ENCODE peak calls at places on chromosomes 12 and 14, in four cellular contexts. R is central memory CD8-positive, alpha-beta T cell; W is KG1; O is LoVo. A is an unnamed sample.

GRCh38 chr12:3727877-3728632 is 24.9 kb downstream of the CRACR2A start:
- DNase-seq in R (peak; percentile 22), W (no peak), O (no peak), A (peak; percentile 36)

GRCh38 chr14:85333313-85333712 is 196.6 kb upstream of the FLRT2 start:
- DNase-seq in R (no peak), W (no peak), O (no peak), A (peak; percentile 75)

GRCh38 chr12:49388682-49389081 is 21.4 kb downstream of the SPATS2 start:
- DNase-seq in R (no peak), W (no peak), O (no peak), A (no peak)

GRCh38 chr12:109134186-109134917 is 18.0 kb downstream of the ACACB start:
- DNase-seq in R (no peak), W (no peak), O (no peak), A (peak; percentile 17)

GRCh38 chr12:79935021-79935623 is at the start of gene PPP1R12A:
- DNase-seq in R (peak; percentile 88), W (peak; percentile 42), O (peak; percentile 99), A (peak; percentile 98)

GRCh38 chr12:110534811-110535210 is 32.7 kb downstream of the RAD9B start:
- DNase-seq in R (no peak), W (no peak), O (no peak), A (no peak)

GRCh38 chr12:125128380-125128779 is 63.1 kb downstream of the AACS start:
- DNase-seq in R (no peak), W (no peak), O (no peak), A (no peak)

GRCh38 chr12:123671876-123672275 is 963 bp downstream of the TCTN2 start:
- DNase-seq in R (no peak), W (no peak), O (no peak), A (peak; percentile 57)

GRCh38 chr14:104264495-104265265 is 126.3 kb downstream of the KIF26A start:
- DNase-seq in R (peak; percentile 12), W (no peak), O (no peak), A (no peak)

GRCh38 chr14:21227981-21228380 is 41.3 kb downstream of the HNRNPC start:
- DNase-seq in R (no peak), W (no peak), O (no peak), A (no peak)

GRCh38 chr12:68863109-68863770 is 55.3 kb downstream of the MDM2 start:
- DNase-seq in R (no peak), W (no peak), O (no peak), A (no peak)

GRCh38 chr12:118748478-118749380 is 232.6 kb upstream of the SRRM4 start:
- DNase-seq in R (no peak), W (no peak), O (no peak), A (no peak)

GRCh38 chr14:32205554-32205953 is 2.5 kb upstream of the RNU6-8 start:
- DNase-seq in R (no peak), W (no peak), O (no peak), A (no peak)

GRCh38 chr14:84006643-84007137 is 1523.3 kb upstream of the FLRT2 start:
- DNase-seq in R (no peak), W (no peak), O (no peak), A (peak; percentile 1)

GRCh38 chr12:105280966-105281693 is 45.2 kb upstream of the APPL2 start:
- DNase-seq in R (no peak), W (no peak), O (peak; percentile 41), A (no peak)

GRCh38 chr12:1529862-1530591 is 64.4 kb downstream of the FBXL14 start:
- DNase-seq in R (no peak), W (no peak), O (no peak), A (no peak)

GRCh38 chr12:21416611-21417121 is 20.8 kb upstream of the PYROXD1 start:
- DNase-seq in R (no peak), W (no peak), O (no peak), A (peak; percentile 63)

GRCh38 chr14:65686761-65687160 is 274.2 kb downstream of the FUT8 start:
- DNase-seq in R (no peak), W (no peak), O (no peak), A (peak; percentile 1)

GRCh38 chr12:111635524-111635923 is 36.4 kb upstream of the ATXN2 start:
- DNase-seq in R (no peak), W (no peak), O (no peak), A (peak; percentile 71)

GRCh38 chr12:4118017-4118510 is 155.5 kb upstream of the CCND2 start:
- DNase-seq in R (no peak), W (peak; percentile 48), O (no peak), A (peak; percentile 84)

GRCh38 chr14:90644882-90645281 is 171.3 kb downstream of the TTC7B start:
- DNase-seq in R (no peak), W (no peak), O (no peak), A (peak; percentile 87)

GRCh38 chr12:10398168-10398567 is 8.3 kb upstream of the KLRK1 start:
- DNase-seq in R (no peak), W (no peak), O (no peak), A (no peak)

GRCh38 chr12:106133136-106134087 is 5.3 kb downstream of the NUAK1 start:
- DNase-seq in R (no peak), W (no peak), O (peak; percentile 23), A (no peak)

GRCh38 chr12:18079541-18080230 is 10.3 kb downstream of the RERGL start:
- DNase-seq in R (no peak), W (no peak), O (no peak), A (no peak)

GRCh38 chr14:66009104-66009503 is 477.1 kb upstream of the CCDC196 start:
- DNase-seq in R (no peak), W (no peak), O (peak; percentile 61), A (peak; percentile 66)

GRCh38 chr14:82855912-82856381 is 1322.3 kb upstream of the SEL1L start:
- DNase-seq in R (no peak), W (peak; percentile 13), O (no peak), A (peak; percentile 32)

GRCh38 chr12:76719171-76719631 is 44.7 kb upstream of the ZDHHC17 start:
- DNase-seq in R (no peak), W (no peak), O (no peak), A (peak; percentile 58)

A was measured in iris pigment epithelial cell.